ENCODE peak calls at places on chromosomes 2 and 18, in eight cellular contexts. R is suprapubic skin, F is sigmoid colon, Q is H1, Y is transverse colon, M is A549, I is ovary, O is stomach. D is an unnamed sample.

GRCh38 chr2:65431417-65432226 is 777 bp downstream of the SPRED2 start:
- DNase-seq in I (peak; percentile 68), Y (peak; percentile 48), Q (no peak), O (peak; percentile 37), M (no peak), R (peak; percentile 80), F (peak; percentile 80), D (peak; percentile 41)

GRCh38 chr18:51862311-51862710 is 477.7 kb upstream of the DCC start:
- DNase-seq in Q (no peak), M (no peak), O (no peak), F (no peak), I (no peak), R (no peak), Y (no peak), D (no peak)

GRCh38 chr2:17940105-17940630 is 61.7 kb downstream of the KCNS3 start:
- DNase-seq in M (no peak), Q (no peak), R (no peak), O (no peak), F (no peak), Y (no peak), I (no peak), D (no peak)

GRCh38 chr2:20447437-20448245 is 767 bp downstream of the RHOB start:
- DNase-seq in R (peak; percentile 74), Y (peak; percentile 57), Q (no peak), M (no peak), O (peak; percentile 57), I (peak; percentile 78), F (peak; percentile 86), D (no peak)

GRCh38 chr18:25310045-25310444 is 41.9 kb downstream of the ZNF521 start:
- DNase-seq in R (no peak), F (no peak), Q (no peak), M (no peak), O (no peak), Y (no peak), I (no peak), D (no peak)

GRCh38 chr2:54396107-54396506 is 60.0 kb upstream of the SPTBN1 start:
- DNase-seq in O (no peak), Q (no peak), R (no peak), I (no peak), Y (no peak), F (no peak), M (no peak), D (no peak)

GRCh38 chr2:165390875-165391274 is 78.6 kb upstream of the CSRNP3 start:
- DNase-seq in Q (no peak), R (no peak), M (no peak), O (no peak), I (no peak), Y (no peak), F (no peak), D (no peak)

GRCh38 chr2:19868705-19869550 is 32.9 kb downstream of the TTC32 start:
- DNase-seq in O (peak; percentile 54), R (peak; percentile 76), M (no peak), F (peak; percentile 78), Y (peak; percentile 71), I (peak; percentile 67), Q (no peak), D (peak; percentile 19)

GRCh38 chr2:193154076-193154475 is 959.3 kb upstream of the TMEFF2 start:
- DNase-seq in F (no peak), I (no peak), O (no peak), R (no peak), Q (no peak), M (no peak), Y (no peak), D (no peak)

GRCh38 chr2:232348936-232349335 is 29.6 kb upstream of the ALPP start:
- DNase-seq in R (peak; percentile 37), O (peak; percentile 34), M (no peak), Q (no peak), F (peak; percentile 44), Y (peak; percentile 78), I (peak; percentile 31), D (no peak)

GRCh38 chr2:62304429-62305417 is 108.8 kb downstream of the B3GNT2 start:
- DNase-seq in F (no peak), R (no peak), Y (peak; percentile 80), M (no peak), O (peak; percentile 56), I (peak; percentile 76), Q (no peak), D (no peak)

GRCh38 chr2:233178994-233179847 is 72.3 kb upstream of the ATG16L1 start:
- DNase-seq in R (no peak), M (no peak), I (no peak), Q (no peak), F (no peak), O (no peak), Y (no peak), D (no peak)

GRCh38 chr18:34809697-34810096 is 99.6 kb downstream of the DTNA start:
- DNase-seq in R (peak; percentile 83), I (peak; percentile 83), Q (no peak), F (peak; percentile 80), M (no peak), O (no peak), Y (peak; percentile 35), D (peak; percentile 41)

GRCh38 chr2:26637811-26638310 is 3.3 kb downstream of the CIB4 start:
- DNase-seq in O (no peak), Y (no peak), Q (no peak), M (no peak), I (no peak), R (peak; percentile 32), F (peak; percentile 27), D (no peak)

GRCh38 chr2:26639685-26640240 is 1.4 kb downstream of the CIB4 start:
- DNase-seq in R (peak; percentile 18), Q (no peak), M (no peak), O (peak; percentile 17), F (no peak), I (no peak), Y (no peak), D (no peak)

GRCh38 chr2:26640781-26641564 is at the start of gene CIB4:
- DNase-seq in Q (no peak), O (peak; percentile 20), M (no peak), Y (no peak), R (peak; percentile 16), F (no peak), I (no peak), D (no peak)

GRCh38 chr2:26642437-26642836 is 1.3 kb upstream of the CIB4 start:
- DNase-seq in Y (no peak), I (no peak), M (no peak), F (no peak), R (no peak), Q (no peak), O (no peak), D (no peak)

DNA sequence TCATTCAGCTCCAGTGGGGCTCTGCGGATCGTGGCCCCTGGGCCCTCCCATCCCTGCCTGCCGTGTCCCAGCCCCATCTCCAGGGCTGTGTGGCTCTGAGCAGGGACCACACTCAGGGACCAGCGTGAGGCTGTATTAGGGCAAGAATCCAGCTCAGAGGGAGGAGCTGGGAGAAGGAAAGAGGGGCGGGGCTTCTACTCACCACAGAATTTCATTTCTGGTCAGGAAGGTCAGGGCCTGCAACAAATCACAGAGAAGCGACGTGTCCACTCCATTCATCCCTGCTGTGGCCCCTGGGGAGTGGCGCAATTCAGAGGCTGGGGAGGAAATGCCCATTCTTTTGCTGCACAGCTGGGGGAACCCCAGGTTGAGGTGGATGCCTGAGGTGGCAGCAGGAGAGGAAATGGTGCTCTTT is 828 bp downstream of the CIB4 start:
- DNase-seq in R (peak; percentile 44), M (no peak), F (no peak), Y (peak; percentile 29), O (peak; percentile 28), I (no peak), Q (no peak), D (no peak)
- TF ChIP-seq EP300 in R (no peak), M (no peak), F (no peak), Y (no peak), O (no peak), I (no peak), Q (no peak), D (no peak)

DNA sequence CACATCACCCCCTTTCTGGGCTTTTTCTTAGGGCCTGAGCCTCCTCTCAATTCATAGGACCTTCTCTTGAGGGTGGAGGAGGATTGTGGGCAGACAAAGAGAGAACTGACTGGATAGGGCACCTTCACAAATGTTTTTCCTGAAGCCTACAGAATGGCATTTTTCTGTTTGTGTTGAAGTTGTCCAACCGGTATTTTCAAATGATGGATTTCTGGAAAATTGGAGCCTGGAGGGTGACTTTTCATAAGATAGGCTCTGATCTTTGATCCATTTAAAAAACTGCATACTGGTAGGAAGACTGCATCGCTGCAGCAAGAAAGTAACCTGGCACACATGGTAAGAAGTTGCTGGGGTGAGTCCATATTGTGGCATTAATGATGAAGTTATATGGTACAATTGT is 96.9 kb upstream of the CXCR4 start:
- DNase-seq in Y (no peak), Q (no peak), I (no peak), O (no peak), R (no peak), M (no peak), F (no peak), D (no peak)
- TF ChIP-seq EP300 in Y (no peak), Q (no peak), I (no peak), O (no peak), R (no peak), M (no peak), F (no peak), D (no peak)

DNA sequence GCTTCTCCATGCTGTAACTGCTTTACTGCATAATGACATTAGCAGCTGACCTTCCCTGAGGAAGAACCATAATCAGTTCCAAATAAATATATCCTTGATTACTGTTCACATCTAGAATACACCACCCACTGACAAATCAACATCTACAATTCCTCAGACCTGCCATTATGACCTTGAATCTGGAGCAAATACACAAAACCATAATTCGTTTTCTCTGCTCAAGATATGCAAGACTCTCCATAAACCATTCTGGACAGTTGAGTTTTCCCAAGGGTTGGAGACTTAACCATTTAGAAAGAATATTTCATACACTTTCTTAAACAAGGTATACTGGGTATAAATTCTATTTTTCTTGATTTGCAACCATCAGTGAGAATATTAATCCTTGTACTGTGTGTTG is 11.8 kb downstream of the C2orf76 start:
- DNase-seq in M (no peak), F (no peak), Y (no peak), O (no peak), R (no peak), I (no peak), Q (no peak), D (no peak)
- TF ChIP-seq EP300 in M (no peak), F (no peak), Y (no peak), O (no peak), R (no peak), I (no peak), Q (no peak), D (no peak)

DNA sequence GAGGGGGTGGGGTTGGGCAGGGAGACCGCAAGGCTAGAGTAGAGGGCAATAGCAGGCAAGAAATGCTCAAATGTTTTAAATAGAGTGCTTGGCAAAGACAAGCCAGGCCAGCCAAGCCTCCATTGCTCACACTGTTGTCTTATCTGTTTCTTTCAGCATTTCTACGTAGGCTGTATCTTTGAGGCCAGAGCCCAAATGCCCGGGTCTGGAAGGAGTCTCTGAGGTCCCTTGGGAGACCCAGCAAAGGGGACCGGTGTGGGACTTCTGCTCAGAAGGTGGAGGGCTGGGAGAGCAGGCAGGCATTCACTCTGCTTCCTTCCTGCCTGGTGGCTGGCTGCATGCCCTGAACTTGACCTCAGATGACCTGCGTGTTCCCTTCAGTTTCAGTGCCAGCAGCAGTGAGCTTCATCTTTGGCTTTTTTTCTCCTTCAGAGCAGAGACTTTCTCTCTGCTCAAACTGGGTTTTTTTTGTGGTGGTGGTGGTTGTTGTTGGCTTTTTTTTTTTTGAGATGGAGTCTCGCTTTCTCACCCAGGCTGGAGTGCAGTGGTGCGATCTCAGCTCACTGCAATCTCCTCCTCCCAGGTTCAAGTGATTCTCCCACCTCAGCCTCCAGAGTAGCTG is 13.7 kb upstream of the TET3 start:
- DNase-seq in I (peak; percentile 88), R (no peak), Q (no peak), O (peak; percentile 91), F (peak; percentile 79), Y (peak; percentile 82), M (no peak), D (peak; percentile 67)
- TF ChIP-seq EP300 in I (no peak), R (no peak), Q (no peak), O (no peak), F (no peak), Y (no peak), M (no peak), D (no peak)

GRCh38 chr2:85096616-85097015 is 36.6 kb upstream of the TCF7L1 start:
- DNase-seq in R (no peak), M (no peak), I (no peak), O (no peak), F (no peak), Q (no peak), Y (no peak), D (no peak)
- TF ChIP-seq EP300 in R (no peak), M (no peak), I (no peak), O (no peak), F (no peak), Q (no peak), Y (no peak), D (no peak)

D was measured in tibial nerve.